ENCODE peak calls at places on chromosomes 7 and 10, in four cellular contexts. D is K562, P is GM12878, C is H1. V is an unnamed sample.

GRCh38 chr10:49053053-49053997 is 62.0 kb downstream of the VSTM4 start:
- DNase-seq in P (peak), C (no peak), D (no peak), V (no peak)

GRCh38 chr7:139328375-139328774 is 12.8 kb upstream of the FMC1 start:
- DNase-seq in D (no peak), C (no peak), P (no peak), V (no peak)

GRCh38 chr10:102632394-102633062 is 11.8 kb upstream of the TRIM8 start:
- DNase-seq in C (no peak), D (no peak), P (no peak), V (no peak)

GRCh38 chr7:80151274-80151665 is 16.6 kb downstream of the GNAI1 start:
- DNase-seq in C (no peak), P (no peak), D (no peak), V (no peak)

GRCh38 chr7:23117841-23118240 is 12.3 kb downstream of the KLHL7 start:
- DNase-seq in P (no peak), D (no peak), C (no peak), V (no peak)

GRCh38 chr7:48307041-48307714 is 135.9 kb downstream of the ABCA13 start:
- DNase-seq in C (no peak), P (no peak), D (no peak), V (no peak)

GRCh38 chr7:44315504-44315903 is 9.9 kb downstream of the CAMK2B start:
- DNase-seq in P (no peak), D (no peak), C (no peak), V (no peak)

GRCh38 chr7:21844742-21845141 is 101.0 kb downstream of the CDCA7L start:
- DNase-seq in D (no peak), P (no peak), C (no peak), V (no peak)

GRCh38 chr7:9307131-9307530 is 873.7 kb downstream of the NXPH1 start:
- DNase-seq in D (no peak), C (no peak), P (no peak), V (no peak)

GRCh38 chr10:11782793-11783557 is 40.2 kb upstream of the PROSER2 start:
- DNase-seq in C (peak), D (peak), P (peak), V (peak)

DNA sequence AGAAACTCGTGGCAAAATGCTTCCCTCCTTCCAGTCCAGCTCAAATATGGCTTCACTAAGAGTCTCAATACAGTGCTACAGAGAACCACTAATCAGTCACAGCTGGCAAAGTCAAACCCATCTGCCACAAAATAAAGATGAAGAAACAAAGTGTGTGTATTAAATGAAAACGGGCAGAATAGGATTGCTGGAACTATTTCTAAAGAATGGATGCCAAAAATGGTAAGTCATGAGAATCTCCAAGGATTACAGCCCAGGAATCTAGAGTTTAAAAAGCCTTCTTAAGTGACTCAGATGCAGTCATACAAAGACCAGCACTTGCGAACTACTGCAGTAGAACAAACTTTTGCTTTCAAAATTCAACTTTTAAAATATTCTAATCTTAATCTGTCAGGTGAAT is 61.9 kb downstream of the CACUL1 start:
- DNase-seq in D (no peak), P (no peak), C (no peak), V (no peak)
- TF ChIP-seq EGR1 in D (no peak), P (no peak), C (no peak), V (no peak)

GRCh38 chr10:28810062-28810870 is 132.9 kb downstream of the BAMBI start:
- DNase-seq in P (no peak), D (peak), C (peak), V (no peak)
- TF ChIP-seq RAD21 in P (no peak), D (no peak), C (no peak), V (no peak)

DNA sequence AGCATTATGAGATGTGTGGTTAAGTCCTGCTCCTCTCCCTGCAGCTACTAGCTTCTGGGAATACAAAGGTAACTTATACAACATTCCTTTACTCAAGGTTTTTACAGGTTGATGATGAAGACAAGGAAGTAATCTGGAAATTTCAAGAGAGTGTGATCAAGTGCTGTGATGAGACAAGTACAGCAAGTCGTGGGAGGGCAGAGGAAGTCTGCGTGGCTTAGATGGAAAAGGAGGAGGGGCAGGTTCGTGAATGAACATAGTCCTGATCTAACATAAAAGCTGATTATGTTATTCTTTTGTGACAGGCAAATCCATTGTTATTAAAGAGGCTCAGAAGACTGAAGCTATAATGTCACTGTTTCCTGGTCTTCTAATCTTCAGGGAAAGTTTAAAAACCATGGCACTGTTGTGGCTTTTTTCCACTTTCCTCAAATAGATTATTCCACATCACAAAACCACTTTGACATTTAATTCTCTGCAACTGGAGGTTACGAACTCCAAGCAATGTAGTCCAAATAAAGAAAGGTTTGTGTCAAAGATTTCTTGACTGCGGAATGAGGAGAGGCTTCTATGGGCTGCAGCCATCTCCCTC is 84.1 kb downstream of the CPXM2 start:
- DNase-seq in D (no peak), P (no peak), C (no peak), V (no peak)
- TF ChIP-seq EGR1 in D (no peak), P (no peak), C (no peak), V (no peak)

DNA sequence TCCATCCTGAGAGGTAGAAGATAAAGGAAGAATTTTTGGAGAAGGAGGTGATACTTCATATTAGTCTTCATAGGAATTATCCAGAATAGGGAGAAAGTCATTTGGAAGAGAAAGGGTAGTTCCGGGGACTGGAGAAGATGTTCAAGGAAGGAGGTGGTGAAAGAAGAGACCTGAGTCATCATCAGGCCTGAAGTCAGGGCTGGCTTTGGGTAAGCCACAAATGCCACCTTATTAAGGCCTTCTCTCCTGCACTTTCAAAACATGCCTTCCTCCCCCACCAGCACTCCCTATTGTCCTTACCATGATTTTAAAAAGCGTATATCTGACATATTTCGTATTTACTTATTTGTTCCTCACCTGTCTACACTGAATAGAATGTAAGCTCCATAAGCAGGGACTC is 112.2 kb upstream of the LRGUK start:
- DNase-seq in P (no peak), C (no peak), D (no peak), V (no peak)
- TF ChIP-seq RAD21 in P (no peak), C (no peak), D (no peak), V (no peak)

DNA sequence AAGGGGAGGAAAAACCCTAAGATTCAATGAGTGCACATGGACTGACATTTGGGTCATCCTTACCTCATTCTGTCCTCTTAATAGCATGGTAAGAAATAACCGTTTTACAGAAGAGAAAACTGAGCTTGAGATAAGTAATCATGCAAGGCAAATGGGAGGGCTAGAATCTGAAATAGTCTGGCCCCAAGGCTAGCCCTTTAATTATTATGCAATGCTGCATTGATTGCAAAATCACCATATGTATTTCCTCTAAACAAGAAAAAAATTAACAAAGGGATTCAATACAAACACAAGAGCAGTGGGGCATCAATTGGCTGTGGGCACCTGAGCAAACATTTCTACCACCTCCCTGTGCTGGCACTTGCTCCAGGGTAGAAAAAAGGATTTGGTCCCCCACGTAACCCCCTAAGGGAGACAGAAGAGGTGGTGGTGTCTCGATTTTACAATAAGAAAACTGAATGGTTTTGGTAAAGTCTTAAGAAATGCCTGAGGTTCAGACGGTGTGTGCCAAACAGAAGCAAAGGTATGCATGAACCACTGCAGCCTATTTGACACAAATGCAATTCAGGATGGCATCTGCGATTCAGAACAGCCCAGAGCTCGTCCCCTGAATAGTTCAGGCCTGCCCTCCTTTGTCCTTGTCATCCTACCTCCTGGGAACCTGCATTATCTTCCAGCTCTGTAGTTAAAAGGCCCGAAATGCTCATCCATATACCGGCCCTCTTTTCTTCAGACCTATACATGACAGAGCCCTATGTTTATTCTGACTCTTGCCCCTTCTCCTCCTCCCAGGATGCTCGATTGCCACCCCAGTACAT is 23.6 kb downstream of the PIP4K2A start:
- DNase-seq in C (no peak), D (no peak), P (no peak), V (no peak)
- TF ChIP-seq EGR1 in C (no peak), D (no peak), P (no peak), V (no peak)

GRCh38 chr7:25669954-25670841 is 441.9 kb upstream of the NPVF start:
- DNase-seq in C (no peak), D (no peak), P (no peak), V (no peak)
- TF ChIP-seq RAD21 in C (no peak), D (no peak), P (no peak), V (no peak)